ENCODE peak calls at places on chromosomes 13 and 19, in seven cellular contexts. B, C, U, T, P, Z and H are unnamed samples.

GRCh38 chr19:55633866-55634265 is 6.9 kb upstream of the ZNF580 start:
- DNase-seq in B (no peak), C (no peak), U (no peak), T (no peak), P (no peak), Z (no peak), H (peak)

GRCh38 chr19:3543150-3544053 is 4.4 kb downstream of the TEKTIP1 start:
- DNase-seq in B (peak), C (no peak), U (no peak), T (no peak), P (no peak), Z (no peak), H (no peak)

GRCh38 chr19:963401-964022 is 20.6 kb upstream of the WDR18 start:
- DNase-seq in B (peak), C (no peak), U (no peak), T (no peak), P (no peak), Z (no peak), H (peak)

GRCh38 chr13:64925727-64926126 is 2304.4 kb downstream of the PCDH9 start:
- DNase-seq in B (no peak), C (no peak), U (no peak), T (no peak), P (no peak), Z (no peak), H (no peak)

GRCh38 chr19:16454519-16454918 is 17.3 kb downstream of the EPS15L1 start:
- DNase-seq in B (no peak), C (no peak), U (no peak), T (no peak), P (no peak), Z (no peak), H (no peak)

GRCh38 chr19:1027020-1027952 is 878 bp downstream of the CNN2 start:
- DNase-seq in B (no peak), C (no peak), U (peak), T (peak), P (no peak), Z (no peak), H (no peak)

GRCh38 chr19:3983936-3984583 is 1.2 kb downstream of the EEF2 start:
- DNase-seq in B (no peak), C (no peak), U (no peak), T (no peak), P (peak), Z (no peak), H (peak)

GRCh38 chr13:112725346-112726017 is 35.6 kb downstream of the ATP11A start:
- DNase-seq in B (no peak), C (no peak), U (peak), T (no peak), P (peak), Z (no peak), H (no peak)